ENCODE peak calls at places on chromosome 18, in nine cellular contexts. V is IMR-90, G is colonic mucosa, W is adrenal gland, L is HCT116, E is A549, R is gastrocnemius medialis, D is astrocyte, F is H9. K is an unnamed sample.

GRCh38 chr18:7601249-7601620 is 34.1 kb downstream of the PTPRM start:
- DNase-seq in W (no peak), V (peak; percentile 63), R (no peak), L (no peak), E (no peak), F (no peak), G (no peak), D (peak; percentile 90), K (peak; percentile 75)

GRCh38 chr18:7729858-7730257 is 162.7 kb downstream of the PTPRM start:
- DNase-seq in G (no peak), R (no peak), E (no peak), V (no peak), D (no peak), L (no peak), W (no peak), F (no peak), K (no peak)

GRCh38 chr18:74222710-74223497 is 68.9 kb downstream of the CYB5A start:
- DNase-seq in F (no peak), W (no peak), E (no peak), G (no peak), D (no peak), R (no peak), V (no peak), L (no peak), K (no peak)

GRCh38 chr18:77069931-77070330 is 62.7 kb downstream of the MBP start:
- DNase-seq in V (no peak), D (no peak), G (no peak), R (no peak), L (no peak), E (no peak), W (no peak), F (no peak), K (no peak)

GRCh38 chr18:70072678-70073077 is 125.0 kb upstream of the CD226 start:
- DNase-seq in V (peak; percentile 50), W (no peak), D (peak; percentile 37), F (no peak), R (no peak), G (no peak), E (peak; percentile 11), L (no peak), K (no peak)

GRCh38 chr18:63262369-63263335 is 56.9 kb downstream of the BCL2 start:
- DNase-seq in G (no peak), D (no peak), E (no peak), V (no peak), R (peak; percentile 56), W (no peak), F (no peak), L (no peak), K (no peak)

GRCh38 chr18:54127759-54128378 is 96.6 kb downstream of the MBD2 start:
- DNase-seq in R (no peak), D (no peak), L (peak; percentile 35), G (peak; percentile 31), E (peak; percentile 15), V (peak; percentile 54), F (peak; percentile 68), W (peak; percentile 16), K (peak; percentile 40)

GRCh38 chr18:75455249-75456183 is 28.0 kb upstream of the SMIM21 start:
- DNase-seq in V (peak; percentile 18), F (peak; percentile 49), E (no peak), L (no peak), W (no peak), D (peak; percentile 31), G (no peak), R (no peak), K (no peak)

GRCh38 chr18:8431036-8431435 is 178.2 kb upstream of the RAB12 start:
- DNase-seq in V (no peak), F (no peak), L (no peak), G (no peak), E (no peak), R (no peak), D (no peak), W (no peak), K (no peak)

GRCh38 chr18:62883937-62884735 is 168.8 kb downstream of the PHLPP1 start:
- DNase-seq in E (no peak), V (no peak), G (no peak), D (no peak), F (no peak), W (no peak), R (no peak), L (no peak), K (no peak)

GRCh38 chr18:48036191-48036590 is 105.7 kb upstream of the SMAD2 start:
- DNase-seq in V (no peak), D (peak; percentile 6), R (no peak), L (no peak), E (no peak), G (no peak), F (no peak), W (no peak), K (no peak)

GRCh38 chr18:59715966-59716369 is 18.7 kb upstream of the CCBE1 start:
- DNase-seq in F (no peak), E (peak; percentile 70), V (peak; percentile 95), D (peak; percentile 97), G (no peak), L (peak; percentile 8), R (no peak), W (peak; percentile 58), K (peak; percentile 68)

GRCh38 chr18:36314754-36315153 is 17.2 kb downstream of the FHOD3 start:
- DNase-seq in D (peak; percentile 94), E (peak; percentile 17), G (no peak), W (peak; percentile 13), V (peak; percentile 89), R (no peak), L (no peak), F (peak; percentile 3), K (no peak)

GRCh38 chr18:6056171-6056932 is 161.0 kb upstream of the TMEM200C start:
- DNase-seq in F (no peak), R (no peak), W (no peak), G (no peak), D (peak; percentile 69), V (peak; percentile 77), E (no peak), L (no peak), K (peak; percentile 75)

GRCh38 chr18:46261799-46262198 is 157.6 kb downstream of the HAUS1 start:
- DNase-seq in V (peak; percentile 51), D (peak; percentile 28), E (no peak), L (no peak), W (no peak), R (no peak), G (no peak), F (peak; percentile 49), K (no peak)

DNA sequence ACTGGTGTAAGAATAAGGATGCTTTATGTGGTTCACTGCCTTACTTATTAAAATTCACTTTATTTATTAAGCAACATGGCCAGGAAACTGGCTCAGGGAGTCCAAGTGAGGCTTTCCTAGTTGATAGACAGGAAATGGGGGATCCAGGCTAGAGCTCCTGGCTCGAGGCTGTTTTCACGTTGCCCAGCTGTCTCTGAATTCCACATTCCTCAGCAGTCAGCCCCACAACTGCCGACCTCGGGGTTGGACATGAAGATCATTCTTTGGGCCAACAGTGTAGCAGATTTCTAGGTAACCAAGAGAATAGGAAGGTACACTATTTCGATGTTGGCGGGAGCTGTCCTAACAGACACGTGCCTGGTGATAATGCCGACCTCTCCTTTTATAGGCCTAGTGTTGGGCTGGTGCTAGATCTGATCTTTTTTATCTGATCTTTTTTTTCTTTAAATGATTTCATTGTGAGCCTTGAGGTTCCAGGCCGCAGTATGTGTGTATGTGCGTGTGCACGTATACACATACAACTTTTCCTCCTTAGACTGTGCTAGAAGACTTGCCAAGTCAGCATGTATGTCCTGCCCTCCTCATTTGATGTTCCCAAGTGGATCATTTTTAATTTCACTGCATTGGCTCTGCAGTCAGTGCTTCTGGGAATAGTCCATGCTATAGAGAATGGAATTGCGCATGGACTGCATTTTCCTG is 103.5 kb downstream of the CABLES1 start:
- DNase-seq in F (no peak), D (peak; percentile 44), V (peak; percentile 33), G (no peak), E (no peak), L (no peak), R (no peak), W (no peak), K (no peak)
- H3K4me1 ChIP-seq in F (no peaks in the 10 kb centered on the region), D (peaks cover 19% of the 10 kb centered on the region), V (peaks cover 13% of the 10 kb centered on the region), G (no peaks in the 10 kb centered on the region), E (no peaks in the 10 kb centered on the region), L (no peaks in the 10 kb centered on the region), R (no peaks in the 10 kb centered on the region), W (no peaks in the 10 kb centered on the region), K (peaks cover 22% of the 10 kb centered on the region)

GRCh38 chr18:38450876-38451275 is 885.3 kb upstream of the CELF4 start:
- DNase-seq in R (no peak), G (no peak), W (no peak), L (no peak), D (no peak), V (no peak), F (no peak), E (no peak), K (no peak)
- H3K4me1 ChIP-seq in R (no peaks in the 10 kb centered on the region), G (no peaks in the 10 kb centered on the region), W (no peaks in the 10 kb centered on the region), L (no peaks in the 10 kb centered on the region), D (no peaks in the 10 kb centered on the region), V (no peaks in the 10 kb centered on the region), F (no peaks in the 10 kb centered on the region), E (no peaks in the 10 kb centered on the region), K (no peaks in the 10 kb centered on the region)

GRCh38 chr18:26545737-26546136 is 2.6 kb downstream of the KCTD1 start:
- DNase-seq in W (no peak), G (no peak), E (peak; percentile 11), F (no peak), R (no peak), D (no peak), L (no peak), V (no peak), K (no peak)

GRCh38 chr18:26547302-26548143 is 830 bp downstream of the KCTD1 start:
- DNase-seq in G (peak; percentile 70), F (peak; percentile 86), L (no peak), E (peak; percentile 85), W (peak; percentile 63), R (no peak), D (peak; percentile 89), V (peak; percentile 84), K (no peak)

GRCh38 chr18:26546170-26546874 is 2.0 kb downstream of the KCTD1 start:
- DNase-seq in E (peak; percentile 21), W (no peak), R (no peak), G (no peak), F (no peak), L (no peak), V (no peak), D (peak; percentile 47), K (no peak)

GRCh38 chr18:26548144-26549102 is at the start of gene KCTD1:
- DNase-seq in R (peak; percentile 73), F (peak; percentile 90), L (peak; percentile 56), W (peak; percentile 86), V (peak; percentile 84), G (peak; percentile 90), D (peak; percentile 78), E (peak; percentile 90), K (peak; percentile 82)

DNA sequence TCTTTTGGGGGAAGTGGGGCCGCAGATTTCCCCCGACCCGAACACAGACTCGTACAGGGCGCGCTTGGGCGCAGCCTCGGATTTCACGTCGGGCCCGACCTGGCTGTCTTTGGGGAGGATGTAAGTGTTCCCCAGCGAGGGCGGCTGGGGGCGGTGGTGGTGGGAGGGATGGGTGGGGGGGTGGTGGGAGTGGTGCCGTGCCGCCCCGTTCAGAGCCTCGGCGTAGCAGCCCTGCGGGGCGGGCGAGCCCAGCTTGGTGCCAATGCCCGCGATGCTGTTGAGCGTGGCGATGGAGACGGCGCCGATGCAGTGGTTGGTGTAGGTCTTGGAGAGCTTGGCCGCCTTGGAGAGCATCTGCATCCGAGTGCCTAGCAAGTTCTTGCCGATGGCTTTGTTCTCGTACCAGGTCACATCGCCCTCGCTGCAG is 1.5 kb downstream of the KCTD1 start:
- DNase-seq in W (peak; percentile 19), L (no peak), V (no peak), D (no peak), R (no peak), F (no peak), G (peak; percentile 20), E (no peak), K (no peak)
- H3K4me1 ChIP-seq in W (peaks cover 10% of the 10 kb centered on the region), L (peaks cover 17% of the 10 kb centered on the region), V (peaks cover 6% of the 10 kb centered on the region), D (peaks cover 27% of the 10 kb centered on the region), R (peaks cover 50% of the 10 kb centered on the region), F (peaks cover 2% of the 10 kb centered on the region), G (peaks cover 5% of the 10 kb centered on the region), E (peaks cover 36% of the 10 kb centered on the region), K (peaks cover 30% of the 10 kb centered on the region)

GRCh38 chr18:56650056-56650455 is 1.1 kb upstream of the WDR7 start:
- DNase-seq in W (no peak), L (no peak), F (no peak), V (peak; percentile 43), E (no peak), D (no peak), G (no peak), R (no peak), K (no peak)
- H3K4me1 ChIP-seq in W (peaks cover 7% of the 10 kb centered on the region), L (peaks cover 16% of the 10 kb centered on the region), F (no peaks in the 10 kb centered on the region), V (peaks cover 3% of the 10 kb centered on the region), E (peaks cover 3% of the 10 kb centered on the region), D (peaks cover 5% of the 10 kb centered on the region), G (no peaks in the 10 kb centered on the region), R (peaks cover 20% of the 10 kb centered on the region), K (peaks cover 9% of the 10 kb centered on the region)